ENCODE peak calls at places on chromosomes 5 and 9, in seven cellular contexts. Z is caudate nucleus; H is effector memory CD8-positive, alpha-beta T cell; C is nephron progenitor cell; D is NCI-H460; M is iris pigment epithelial cell; I is EH. T is an unnamed sample.

GRCh38 chr9:136021171-136021890 is 60.2 kb upstream of the UBAC1 start:
- DNase-seq in Z (no peak), C (no peak), H (no peak), I (no peak), D (no peak), M (no peak), T (no peak)

GRCh38 chr5:113578091-113578490 is 64.6 kb downstream of the YTHDC2 start:
- DNase-seq in I (no peak), D (no peak), M (no peak), H (no peak), Z (no peak), C (no peak), T (no peak)

GRCh38 chr5:115209279-115209678 is 39.6 kb upstream of the TRIM36 start:
- DNase-seq in M (no peak), Z (no peak), I (no peak), C (no peak), H (peak), D (no peak), T (peak)

GRCh38 chr9:20012232-20012631 is 223.4 kb upstream of the SLC24A2 start:
- DNase-seq in C (no peak), D (no peak), M (no peak), H (no peak), I (no peak), Z (no peak), T (no peak)

GRCh38 chr9:27528278-27528885 is 1.2 kb downstream of the MOB3B start:
- DNase-seq in I (peak), H (peak), Z (peak), D (no peak), M (peak), C (peak), T (peak)

GRCh38 chr5:64690417-64691151 is at the start of gene SHISAL2B:
- DNase-seq in I (peak), M (peak), Z (no peak), C (peak), H (no peak), D (no peak), T (no peak)

GRCh38 chr5:17180330-17180843 is 37.0 kb upstream of the BASP1 start:
- DNase-seq in M (peak), D (no peak), H (no peak), C (no peak), Z (no peak), I (peak), T (no peak)

GRCh38 chr9:22241611-22242010 is 205.0 kb upstream of the DMRTA1 start:
- DNase-seq in D (no peak), M (no peak), I (no peak), Z (no peak), C (no peak), H (no peak), T (no peak)

GRCh38 chr9:16275795-16276624 is 594.5 kb downstream of the BNC2 start:
- DNase-seq in C (no peak), Z (peak), H (no peak), I (no peak), D (no peak), M (no peak), T (no peak)

GRCh38 chr9:117413346-117414219 is 1.3 kb downstream of the ASTN2 start:
- DNase-seq in I (no peak), D (no peak), C (peak), M (no peak), H (no peak), Z (no peak), T (no peak)

GRCh38 chr5:174917976-174918554 is 193.7 kb downstream of the MSX2 start:
- DNase-seq in M (no peak), C (no peak), D (no peak), H (no peak), Z (no peak), I (no peak), T (no peak)

GRCh38 chr9:93678199-93679019 is 102.0 kb downstream of the PHF2 start:
- DNase-seq in H (no peak), M (no peak), D (no peak), I (no peak), C (no peak), Z (no peak), T (no peak)

GRCh38 chr5:139848508-139849100 is 53.0 kb downstream of the PSD2 start:
- DNase-seq in M (no peak), I (no peak), C (no peak), D (no peak), Z (no peak), H (no peak), T (no peak)

GRCh38 chr9:33065157-33066076 is 11.1 kb downstream of the SMU1 start:
- DNase-seq in M (no peak), H (no peak), C (no peak), D (no peak), I (no peak), Z (no peak), T (no peak)

GRCh38 chr5:66247176-66247960 is 103.3 kb downstream of the SREK1 start:
- DNase-seq in I (peak), D (peak), H (no peak), M (peak), Z (no peak), C (no peak), T (peak)

T was measured in IMR-90.